ENCODE peak calls at places on chromosomes 12 and 14, in seven cellular contexts. M is fibroblast of villous mesenchyme, L is epithelial cell of esophagus, T is heart left ventricle, Y is left lung, N is colonic mucosa, S is cardiac muscle cell. F is an unnamed sample.

GRCh38 chr12:50211392-50212070 is 44.4 kb upstream of the CERS5 start:
- DNase-seq in M (peak), L (no peak), T (no peak), Y (no peak), N (no peak), S (peak), F (no peak)

GRCh38 chr12:100706029-100706428 is 88.5 kb upstream of the ANO4 start:
- DNase-seq in M (peak), L (peak), T (no peak), Y (no peak), N (no peak), S (peak), F (peak)

GRCh38 chr12:119683413-119683812 is 15.5 kb downstream of the PRKAB1 start:
- DNase-seq in M (no peak), L (no peak), T (no peak), Y (no peak), N (no peak), S (peak), F (no peak)

GRCh38 chr14:105141026-105141425 is 27.6 kb downstream of the JAG2 start:
- DNase-seq in M (no peak), L (no peak), T (no peak), Y (peak), N (no peak), S (no peak), F (no peak)

GRCh38 chr14:91834571-91834970 is 32.8 kb downstream of the TC2N start:
- DNase-seq in M (no peak), L (no peak), T (no peak), Y (no peak), N (no peak), S (no peak), F (no peak)

GRCh38 chr12:49902399-49903350 is 1.0 kb downstream of the FAIM2 start:
- DNase-seq in M (no peak), L (no peak), T (no peak), Y (peak), N (no peak), S (no peak), F (no peak)

GRCh38 chr12:10553148-10553547 is 47.5 kb downstream of the EIF2S3B start:
- DNase-seq in M (no peak), L (no peak), T (no peak), Y (no peak), N (no peak), S (no peak), F (no peak)

GRCh38 chr12:108568653-108569154 is 6.3 kb downstream of the ISCU start:
- DNase-seq in M (no peak), L (no peak), T (no peak), Y (no peak), N (peak), S (no peak), F (no peak)

GRCh38 chr12:122318607-122319311 is 52.5 kb upstream of the VPS33A start:
- DNase-seq in M (peak), L (peak), T (peak), Y (no peak), N (no peak), S (peak), F (peak)

GRCh38 chr14:100762089-100762515 is 35.4 kb downstream of the DLK1 start:
- DNase-seq in M (peak), L (peak), T (no peak), Y (no peak), N (no peak), S (peak), F (peak)

GRCh38 chr14:87111741-87112140 is 881.2 kb downstream of the GALC start:
- DNase-seq in M (no peak), L (no peak), T (no peak), Y (no peak), N (no peak), S (no peak), F (no peak)

GRCh38 chr12:11954181-11954580 is 116.6 kb upstream of the BCL2L14 start:
- DNase-seq in M (no peak), L (no peak), T (no peak), Y (no peak), N (no peak), S (no peak), F (no peak)

GRCh38 chr12:29153231-29153630 is 4.2 kb downstream of the FAR2 start:
- DNase-seq in M (no peak), L (no peak), T (no peak), Y (no peak), N (no peak), S (no peak), F (no peak)

GRCh38 chr12:111437816-111438454 is 32.2 kb downstream of the SH2B3 start:
- DNase-seq in M (peak), L (peak), T (peak), Y (peak), N (peak), S (peak), F (peak)

GRCh38 chr12:124296916-124297351 is 2.0 kb downstream of the RFLNA start:
- DNase-seq in M (no peak), L (no peak), T (no peak), Y (peak), N (peak), S (no peak), F (no peak)

GRCh38 chr12:47808574-47809380 is 10.9 kb downstream of the HDAC7 start:
- DNase-seq in M (no peak), L (peak), T (no peak), Y (peak), N (no peak), S (no peak), F (peak)

GRCh38 chr12:78431931-78432330 is 432.6 kb upstream of the SYT1 start:
- DNase-seq in M (no peak), L (no peak), T (no peak), Y (no peak), N (no peak), S (no peak), F (peak)

GRCh38 chr14:54447231-54447692 is 6.1 kb upstream of the CNIH1 start:
- DNase-seq in M (peak), L (peak), T (no peak), Y (peak), N (peak), S (peak), F (peak)

GRCh38 chr12:132147423-132148367 is 3.4 kb downstream of the NOC4L start:
- DNase-seq in M (no peak), L (no peak), T (no peak), Y (peak), N (no peak), S (no peak), F (no peak)

GRCh38 chr14:85620937-85621336 is 91.0 kb downstream of the FLRT2 start:
- DNase-seq in M (no peak), L (no peak), T (no peak), Y (no peak), N (no peak), S (no peak), F (no peak)

GRCh38 chr12:109879332-109880048 is 851 bp downstream of the GLTP start:
- DNase-seq in M (peak), L (no peak), T (peak), Y (no peak), N (no peak), S (peak), F (peak)

GRCh38 chr14:87628129-87628528 is 364.9 kb downstream of the GALC start:
- DNase-seq in M (peak), L (no peak), T (peak), Y (peak), N (no peak), S (peak), F (no peak)

GRCh38 chr12:44296624-44297197 is 460.8 kb downstream of the TMEM117 start:
- DNase-seq in M (no peak), L (no peak), T (no peak), Y (no peak), N (peak), S (no peak), F (no peak)

GRCh38 chr12:42961395-42961794 is 371.8 kb upstream of the PRICKLE1 start:
- DNase-seq in M (peak), L (peak), T (no peak), Y (no peak), N (no peak), S (peak), F (peak)

GRCh38 chr12:109192358-109192757 is 76.0 kb downstream of the ACACB start:
- DNase-seq in M (no peak), L (peak), T (no peak), Y (no peak), N (no peak), S (peak), F (peak)

GRCh38 chr12:75414671-75415070 is 23.8 kb downstream of the GLIPR1L2 start:
- DNase-seq in M (peak), L (no peak), T (no peak), Y (no peak), N (no peak), S (no peak), F (no peak)

GRCh38 chr12:31961137-31961536 is 1.9 kb downstream of the RESF1 start:
- DNase-seq in M (no peak), L (no peak), T (no peak), Y (no peak), N (no peak), S (no peak), F (no peak)

GRCh38 chr12:118714051-118714460 is 267.3 kb upstream of the SRRM4 start:
- DNase-seq in M (no peak), L (no peak), T (no peak), Y (no peak), N (peak), S (no peak), F (peak)

GRCh38 chr12:47710283-47710682 is 4.5 kb upstream of the RPAP3 start:
- DNase-seq in M (no peak), L (no peak), T (no peak), Y (no peak), N (no peak), S (no peak), F (no peak)

GRCh38 chr12:12714276-12715001 is 2.7 kb upstream of the CDKN1B start:
- DNase-seq in M (peak), L (peak), T (peak), Y (peak), N (peak), S (no peak), F (peak)

GRCh38 chr12:41419151-41419893 is 231.2 kb downstream of the PDZRN4 start:
- DNase-seq in M (no peak), L (no peak), T (no peak), Y (no peak), N (no peak), S (no peak), F (no peak)

GRCh38 chr14:24310666-24311604 is at the start of gene LTB4R:
- DNase-seq in M (peak), L (peak), T (peak), Y (peak), N (peak), S (peak), F (peak)

GRCh38 chr14:99788713-99789112 is 4.5 kb upstream of the EML1 start:
- DNase-seq in M (no peak), L (no peak), T (no peak), Y (no peak), N (no peak), S (no peak), F (no peak)

GRCh38 chr12:66132408-66132807 is 1.9 kb upstream of the LLPH start:
- DNase-seq in M (peak), L (peak), T (peak), Y (no peak), N (no peak), S (peak), F (peak)

GRCh38 chr12:82838123-82838522 is 151.4 kb downstream of the TMTC2 start:
- DNase-seq in M (no peak), L (no peak), T (no peak), Y (no peak), N (no peak), S (peak), F (no peak)

GRCh38 chr12:6626654-6627283 is 9.0 kb downstream of the LPAR5 start:
- DNase-seq in M (no peak), L (no peak), T (no peak), Y (no peak), N (no peak), S (no peak), F (no peak)

GRCh38 chr14:35879654-35880249 is 53.6 kb downstream of the BRMS1L start:
- DNase-seq in M (peak), L (peak), T (no peak), Y (no peak), N (no peak), S (peak), F (peak)

GRCh38 chr14:85188836-85189235 is 341.1 kb upstream of the FLRT2 start:
- DNase-seq in M (no peak), L (peak), T (no peak), Y (no peak), N (no peak), S (no peak), F (peak)

GRCh38 chr14:35202195-35202594 is 79.8 kb downstream of the PRORP start:
- DNase-seq in M (no peak), L (no peak), T (no peak), Y (no peak), N (no peak), S (no peak), F (no peak)

DNA sequence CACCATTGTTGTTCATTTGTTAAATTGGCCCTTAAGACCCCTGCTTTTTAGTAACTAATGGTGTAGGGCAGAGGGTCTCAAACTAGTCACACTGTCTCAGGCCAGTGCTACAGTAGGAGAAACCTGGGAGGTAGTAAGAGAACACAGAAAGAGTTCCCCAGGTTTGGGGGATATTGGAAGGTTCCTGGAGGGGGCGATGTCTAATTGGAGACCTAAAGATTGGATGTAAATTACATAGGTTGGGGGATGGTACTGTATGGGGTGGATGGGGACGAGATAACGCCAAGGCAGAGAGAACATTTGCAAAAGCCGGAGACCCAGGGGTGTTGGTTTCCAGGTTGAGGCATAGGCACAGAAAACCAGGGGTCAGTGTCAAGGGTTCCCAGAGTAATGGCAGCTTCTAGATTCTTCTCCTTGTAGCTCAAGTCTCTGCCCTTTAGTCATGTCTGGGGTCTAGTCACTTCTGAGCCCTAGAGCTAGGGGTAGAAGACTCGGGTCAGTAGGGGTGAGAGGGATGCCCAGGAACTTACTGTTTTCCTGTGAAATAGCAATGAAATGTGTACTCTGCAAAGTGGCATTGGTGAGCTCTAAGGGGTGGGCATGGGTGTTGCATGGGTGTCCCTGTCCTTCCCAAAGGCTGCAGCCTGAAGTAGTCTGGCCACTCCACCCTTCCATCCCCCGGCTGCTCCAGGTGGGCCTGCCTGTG is 21.8 kb downstream of the PLEKHG3 start:
- DNase-seq in M (no peak), L (no peak), T (no peak), Y (no peak), N (no peak), S (no peak), F (no peak)
- H3K4me3 ChIP-seq in M (no peak), L (no peak), T (no peak), Y (no peak), N (no peak), S (no peak), F (no peak)

GRCh38 chr14:103298620-103299019 is 35.4 kb upstream of the EIF5 start:
- DNase-seq in M (no peak), L (no peak), T (no peak), Y (no peak), N (no peak), S (no peak), F (no peak)

GRCh38 chr14:103296007-103296406 is 38.0 kb upstream of the EIF5 start:
- DNase-seq in M (peak), L (peak), T (no peak), Y (peak), N (peak), S (peak), F (peak)

GRCh38 chr14:103293465-103293864 is 40.6 kb upstream of the EIF5 start:
- DNase-seq in M (no peak), L (no peak), T (no peak), Y (no peak), N (no peak), S (no peak), F (no peak)

GRCh38 chr14:103294091-103294490 is 39.9 kb upstream of the EIF5 start:
- DNase-seq in M (no peak), L (no peak), T (no peak), Y (peak), N (peak), S (no peak), F (no peak)

GRCh38 chr14:103296987-103297386 is 37.0 kb upstream of the EIF5 start:
- DNase-seq in M (no peak), L (no peak), T (no peak), Y (peak), N (no peak), S (no peak), F (no peak)
- TF ChIP-seq CTCF in M (peak), L (no peak), T (no peak), Y (no peak), N (no peak), S (no peak), F (no peak)

DNA sequence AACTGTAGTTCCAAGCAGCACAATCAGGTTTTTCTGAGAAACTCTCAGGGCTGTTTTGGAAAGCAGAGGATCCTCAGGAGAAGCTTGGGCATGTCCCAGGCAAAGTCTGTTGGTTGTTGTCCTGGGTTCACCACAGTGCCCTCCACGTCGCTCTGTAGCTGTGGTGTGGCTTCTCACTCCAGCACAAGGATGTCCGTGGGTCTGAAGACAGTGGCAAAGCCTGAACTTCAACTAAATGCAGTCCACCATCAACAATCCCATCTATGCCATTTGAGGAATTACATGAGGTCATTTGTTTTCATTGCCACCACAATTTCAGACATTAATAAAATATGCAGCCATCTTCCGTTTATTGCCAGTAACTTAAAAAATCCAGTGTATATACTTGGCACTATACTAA is 272.2 kb downstream of the LRIG3 start:
- DNase-seq in M (no peak), L (no peak), T (no peak), Y (no peak), N (no peak), S (no peak), F (no peak)
- H3K4me3 ChIP-seq in M (no peak), L (no peak), T (no peak), Y (no peak), N (no peak), S (no peak), F (no peak)

GRCh38 chr14:56720703-56721426 is 89.4 kb downstream of the OTX2 start:
- DNase-seq in M (no peak), L (no peak), T (no peak), Y (no peak), N (no peak), S (no peak), F (no peak)

GRCh38 chr14:56715938-56716337 is 94.3 kb downstream of the OTX2 start:
- DNase-seq in M (no peak), L (no peak), T (no peak), Y (no peak), N (no peak), S (no peak), F (no peak)

GRCh38 chr14:56723418-56723817 is 86.9 kb downstream of the OTX2 start:
- DNase-seq in M (no peak), L (no peak), T (no peak), Y (no peak), N (no peak), S (no peak), F (no peak)

GRCh38 chr14:56716705-56717104 is 93.6 kb downstream of the OTX2 start:
- DNase-seq in M (no peak), L (no peak), T (no peak), Y (no peak), N (no peak), S (no peak), F (no peak)

DNA sequence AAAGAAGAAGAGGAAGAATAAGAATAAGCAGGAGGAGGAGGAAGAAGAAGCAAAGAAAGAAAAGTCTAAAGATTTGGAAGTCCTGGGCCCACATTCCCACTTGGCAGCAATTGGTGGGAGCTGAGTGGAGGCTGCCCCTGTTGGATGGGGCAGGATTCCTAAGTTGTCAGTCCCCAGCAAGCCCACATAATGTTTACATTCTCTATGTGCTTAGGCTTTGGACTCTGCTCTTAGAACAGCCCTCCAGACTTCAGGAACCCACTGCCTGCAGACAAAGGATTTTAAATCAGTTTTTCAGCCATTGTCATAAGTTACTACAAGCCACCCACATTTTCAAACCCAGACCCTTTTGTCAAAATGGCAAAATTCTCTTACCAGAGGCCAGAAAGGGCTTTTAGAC is 92.0 kb downstream of the OTX2 start:
- DNase-seq in M (no peak), L (no peak), T (no peak), Y (no peak), N (no peak), S (no peak), F (no peak)
- TF ChIP-seq CTCF in M (no peak), L (no peak), T (no peak), Y (no peak), N (no peak), S (no peak), F (no peak)

DNA sequence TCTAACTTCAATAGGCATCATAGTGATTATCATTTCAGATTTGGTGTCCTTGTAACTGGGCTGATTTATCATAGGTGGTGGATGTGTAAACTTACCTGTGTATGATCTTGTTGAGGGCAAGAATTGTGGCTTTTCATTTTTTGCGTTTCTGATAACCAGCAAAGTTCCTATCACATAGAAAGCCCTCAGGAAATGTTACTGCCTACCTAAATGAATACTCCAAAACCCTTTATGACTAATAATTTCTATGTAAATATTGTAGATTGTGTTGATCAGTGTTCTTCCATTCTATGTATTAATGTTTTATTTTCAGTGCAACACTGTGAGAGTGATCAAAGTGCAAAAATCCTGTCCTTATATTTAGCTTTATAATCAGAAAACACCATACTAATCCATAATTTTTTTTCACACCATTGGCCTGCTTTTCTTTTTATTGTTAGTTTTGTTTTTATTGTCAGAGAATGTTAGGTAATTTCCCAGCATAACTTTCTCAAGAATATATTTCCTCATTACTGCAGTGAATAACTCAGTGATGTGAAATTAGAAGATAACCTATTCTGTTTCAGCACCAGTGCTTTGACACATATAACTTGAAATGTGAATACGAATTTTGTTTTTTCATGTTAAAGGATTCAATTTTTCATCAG is 94.1 kb downstream of the GPHN start:
- DNase-seq in M (peak), L (peak), T (no peak), Y (no peak), N (no peak), S (no peak), F (peak)
- H3K4me3 ChIP-seq in M (no peak), L (no peak), T (no peak), Y (no peak), N (no peak), S (no peak), F (no peak)

DNA sequence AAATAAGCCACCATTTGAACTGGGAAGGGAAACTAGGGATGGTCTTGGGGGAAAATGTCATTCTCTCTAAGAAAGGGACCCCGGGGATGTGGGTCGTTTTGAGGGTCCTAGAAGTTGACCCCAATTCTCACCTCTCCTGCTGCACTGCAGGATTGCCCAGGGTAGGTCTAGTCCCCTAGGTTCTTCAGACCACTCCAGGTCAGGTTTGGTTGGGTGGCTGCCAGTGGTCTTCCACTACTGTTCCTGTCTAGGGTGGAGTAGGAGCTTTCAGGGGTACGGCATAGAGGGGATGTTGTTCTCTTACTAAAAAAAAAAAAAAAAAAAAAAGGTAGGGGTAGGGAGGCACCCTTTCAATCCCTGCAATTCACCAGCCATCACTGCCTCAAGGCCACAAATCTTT is 7.3 kb downstream of the HOXC8 start:
- DNase-seq in M (no peak), L (no peak), T (no peak), Y (no peak), N (no peak), S (no peak), F (no peak)
- TF ChIP-seq CTCF in M (no peak), L (no peak), T (no peak), Y (no peak), N (no peak), S (no peak), F (no peak)